ENCODE peak calls at places on chromosome 7, in seven cellular contexts. C is colonic mucosa, G is MM.1S, J is GM23248, T is mesendoderm, D is SK-N-SH, N is IMR-90. U is an unnamed sample. For H3K27me3 and H3K4me1, the result is how much of the 10 kb centered on the place peaks cover.

GRCh38 chr7:112009081-112009480 is 197.1 kb downstream of the DOCK4 start:
- DNase-seq in N (peak), J (peak), C (no peak), G (peak), D (no peak), T (no peak), U (no peak)

GRCh38 chr7:139595806-139596205 is 72.3 kb downstream of the CLEC2L start:
- DNase-seq in G (no peak), J (peak), D (no peak), N (no peak), T (no peak), C (no peak), U (no peak)

GRCh38 chr7:12683678-12684077 is 3.8 kb upstream of the ARL4A start:
- DNase-seq in G (no peak), T (no peak), J (peak), D (peak), C (no peak), N (peak), U (no peak)

GRCh38 chr7:142168746-142169145 is 57.2 kb downstream of the MGAM2 start:
- DNase-seq in G (peak), D (no peak), T (no peak), N (no peak), J (peak), C (no peak), U (no peak)

GRCh38 chr7:68943786-68944185 is 654.5 kb upstream of the AUTS2 start:
- DNase-seq in N (no peak), J (no peak), T (no peak), D (no peak), G (no peak), C (no peak), U (no peak)

GRCh38 chr7:112898432-112899290 is 108.5 kb upstream of the TMEM168 start:
- DNase-seq in N (peak), T (peak), C (peak), D (peak), J (peak), G (peak), U (peak)

GRCh38 chr7:31788891-31789680 is 102.1 kb downstream of the PPP1R17 start:
- DNase-seq in J (peak), T (no peak), D (no peak), G (no peak), C (no peak), N (peak), U (no peak)

GRCh38 chr7:20172736-20173334 is 44.3 kb downstream of the MACC1 start:
- DNase-seq in C (peak), D (peak), T (peak), N (peak), G (peak), J (peak), U (no peak)

GRCh38 chr7:6675807-6676405 is 30.8 kb downstream of the ZNF12 start:
- DNase-seq in D (no peak), J (no peak), C (no peak), T (no peak), G (no peak), N (no peak), U (no peak)

GRCh38 chr7:132290021-132290420 is 286.2 kb downstream of the PLXNA4 start:
- DNase-seq in C (no peak), G (no peak), N (no peak), D (peak), J (no peak), T (no peak), U (no peak)

GRCh38 chr7:46900312-46901263 is 681.3 kb downstream of the TNS3 start:
- DNase-seq in T (no peak), J (peak), N (peak), G (no peak), C (no peak), D (peak), U (no peak)

GRCh38 chr7:94384315-94384714 is 10.4 kb upstream of the COL1A2 start:
- DNase-seq in T (no peak), C (no peak), J (no peak), N (no peak), D (no peak), G (no peak), U (no peak)

GRCh38 chr7:82235710-82236109 is 207.9 kb downstream of the CACNA2D1 start:
- DNase-seq in J (peak), N (peak), D (no peak), G (no peak), C (no peak), T (no peak), U (no peak)

GRCh38 chr7:100435401-100436304 is 644 bp downstream of the PPP1R35 start:
- DNase-seq in N (no peak), J (peak), D (peak), C (peak), T (peak), G (peak), U (no peak)

GRCh38 chr7:151389768-151390593 is 19.9 kb downstream of the WDR86 start:
- DNase-seq in J (no peak), C (no peak), D (no peak), T (no peak), N (no peak), G (no peak), U (no peak)

GRCh38 chr7:39603931-39604330 is 19.4 kb upstream of the RALA start:
- DNase-seq in D (no peak), T (no peak), J (no peak), C (no peak), N (no peak), G (no peak), U (no peak)

GRCh38 chr7:40757097-40757496 is 622.3 kb downstream of the SUGCT start:
- DNase-seq in T (peak), C (no peak), D (no peak), G (no peak), J (no peak), N (no peak), U (no peak)

GRCh38 chr7:74027124-74027682 is 770 bp upstream of the ELN start:
- DNase-seq in J (no peak), N (no peak), C (no peak), T (no peak), G (no peak), D (peak), U (no peak)

GRCh38 chr7:27251136-27251512 is 8.5 kb downstream of the EVX1 start:
- DNase-seq in D (no peak), N (no peak), G (no peak), J (no peak), C (no peak), T (peak), U (no peak)
- H3K27me3 ChIP-seq in D (half or more), N (half or more), G (under half), J (half or more), C (half or more), T (under half), U (half or more)

GRCh38 chr7:55550838-55551537 is 21.3 kb downstream of the VOPP1 start:
- DNase-seq in G (no peak), D (no peak), J (no peak), T (no peak), C (no peak), N (no peak), U (no peak)
- H3K4me1 ChIP-seq in G (half or more), D (under half), J (under half), T (under half), C (half or more), N (under half), U (half or more)

GRCh38 chr7:129612112-129613015 is 844 bp downstream of the NRF1 start:
- DNase-seq in C (peak), T (peak), G (peak), D (peak), N (peak), J (peak), U (no peak)

GRCh38 chr7:129610709-129611245 is 743 bp upstream of the NRF1 start:
- DNase-seq in N (no peak), G (peak), T (peak), D (peak), C (peak), J (peak), U (no peak)

GRCh38 chr7:129611246-129612111 is at the start of gene NRF1:
- DNase-seq in J (peak), G (peak), N (peak), C (peak), T (peak), D (peak), U (no peak)

GRCh38 chr7:129615018-129615417 is 3.5 kb downstream of the NRF1 start:
- DNase-seq in N (peak), J (peak), G (peak), T (no peak), D (no peak), C (no peak), U (no peak)

GRCh38 chr7:129613016-129613337 is 1.5 kb downstream of the NRF1 start:
- DNase-seq in G (no peak), J (no peak), C (no peak), D (no peak), N (no peak), T (no peak), U (no peak)
- H3K9ac ChIP-seq in G (peak), J (peak), C (peak), D (peak), N (peak), T (peak), U (peak)

DNA sequence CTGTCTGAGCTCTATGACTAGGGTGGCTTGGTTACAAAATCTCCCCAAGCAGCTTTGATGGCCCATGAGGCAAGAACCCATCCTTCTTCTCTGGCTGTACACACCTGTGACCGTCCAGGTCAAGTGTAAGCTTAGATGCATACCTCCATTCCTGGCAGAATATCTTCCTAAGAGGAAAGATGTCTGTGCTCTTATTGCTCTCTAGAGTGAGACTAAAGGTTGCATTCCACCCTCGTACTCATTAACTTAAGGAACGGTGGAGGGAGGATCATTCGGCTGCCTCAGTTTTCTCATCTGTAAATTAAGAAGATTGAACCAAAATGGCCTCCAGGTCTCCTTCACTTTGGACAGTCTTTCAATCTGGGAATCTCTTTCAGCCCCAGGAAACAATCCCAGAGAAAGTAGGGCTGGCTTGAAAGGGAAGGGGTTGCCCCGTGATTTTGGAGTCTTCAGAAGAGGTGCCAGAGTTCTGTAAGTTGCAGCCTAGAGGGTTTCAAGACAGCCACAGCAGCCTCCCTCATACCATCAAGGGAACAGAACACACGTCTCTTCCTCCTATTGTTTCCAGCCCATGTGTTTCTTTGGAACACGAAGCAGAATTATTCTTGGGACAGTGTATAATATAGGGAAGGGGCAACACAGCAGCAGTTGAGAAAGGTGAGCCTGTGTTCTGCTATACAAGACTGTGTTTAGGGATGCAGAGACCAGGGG is 5.4 kb downstream of the HOXA4 start:
- DNase-seq in N (no peak), C (peak), D (no peak), G (no peak), T (no peak), J (no peak), U (no peak)
- H3K27me3 ChIP-seq in N (under half), C (under half), D (half or more), G (under half), T (half or more), J (under half), U (under half)

GRCh38 chr7:42071372-42072261 is 165.4 kb downstream of the GLI3 start:
- DNase-seq in T (peak), C (no peak), D (no peak), J (peak), N (peak), G (no peak), U (peak)
- H3K4me1 ChIP-seq in T (under half), C (under half), D (under half), J (under half), N (under half), G (under half), U (under half)

GRCh38 chr7:128129224-128129864 is 98.1 kb upstream of the LRRC4 start:
- DNase-seq in C (no peak), J (no peak), N (no peak), G (no peak), D (no peak), T (no peak), U (no peak)

GRCh38 chr7:128131701-128132100 is 100.5 kb upstream of the LRRC4 start:
- DNase-seq in G (no peak), J (no peak), D (no peak), T (no peak), N (no peak), C (no peak), U (no peak)

GRCh38 chr7:128131115-128131514 is 99.9 kb upstream of the LRRC4 start:
- DNase-seq in J (no peak), G (no peak), T (no peak), C (no peak), N (no peak), D (no peak), U (no peak)

GRCh38 chr7:128135275-128136214 is 104.3 kb upstream of the LRRC4 start:
- DNase-seq in J (peak), C (peak), N (peak), D (peak), T (peak), G (peak), U (no peak)

GRCh38 chr7:128132426-128133069 is 101.3 kb upstream of the LRRC4 start:
- DNase-seq in D (no peak), N (no peak), C (no peak), G (no peak), T (no peak), J (no peak), U (no peak)
- H3K9ac ChIP-seq in D (no peak), N (no peak), C (no peak), G (no peak), T (no peak), J (no peak), U (no peak)

DNA sequence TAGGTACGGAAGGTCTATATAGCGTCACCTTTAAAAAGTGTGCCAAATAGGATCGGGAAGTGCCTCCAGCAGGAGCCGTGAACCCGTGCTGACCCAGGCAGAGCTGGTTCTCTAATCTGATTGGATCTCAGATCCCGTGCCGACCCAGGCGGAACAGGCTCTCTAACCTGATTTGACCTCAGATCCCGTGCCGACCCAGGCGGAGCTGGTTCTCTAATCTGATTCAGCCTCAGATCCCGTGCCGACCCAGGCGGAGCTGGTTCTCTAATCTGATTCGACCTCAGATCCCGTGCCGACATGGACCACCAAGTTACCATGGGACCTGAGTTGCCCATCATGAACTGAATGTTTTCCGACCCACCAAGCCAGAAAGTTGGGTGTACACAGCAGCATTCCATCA is 463.9 kb downstream of the PTPRN2 start:
- DNase-seq in C (no peak), T (no peak), J (no peak), D (no peak), N (no peak), G (no peak), U (no peak)
- H3K27me3 ChIP-seq in C (under half), T (under half), J (under half), D (under half), N (under half), G (half or more), U (under half)

GRCh38 chr7:35817181-35817580 is 16.3 kb downstream of the SEPTIN7 start:
- DNase-seq in T (no peak), D (no peak), C (no peak), G (no peak), N (no peak), J (no peak), U (no peak)
- H3K4me1 ChIP-seq in T (under half), D (under half), C (under half), G (under half), N (under half), J (under half), U (under half)

DNA sequence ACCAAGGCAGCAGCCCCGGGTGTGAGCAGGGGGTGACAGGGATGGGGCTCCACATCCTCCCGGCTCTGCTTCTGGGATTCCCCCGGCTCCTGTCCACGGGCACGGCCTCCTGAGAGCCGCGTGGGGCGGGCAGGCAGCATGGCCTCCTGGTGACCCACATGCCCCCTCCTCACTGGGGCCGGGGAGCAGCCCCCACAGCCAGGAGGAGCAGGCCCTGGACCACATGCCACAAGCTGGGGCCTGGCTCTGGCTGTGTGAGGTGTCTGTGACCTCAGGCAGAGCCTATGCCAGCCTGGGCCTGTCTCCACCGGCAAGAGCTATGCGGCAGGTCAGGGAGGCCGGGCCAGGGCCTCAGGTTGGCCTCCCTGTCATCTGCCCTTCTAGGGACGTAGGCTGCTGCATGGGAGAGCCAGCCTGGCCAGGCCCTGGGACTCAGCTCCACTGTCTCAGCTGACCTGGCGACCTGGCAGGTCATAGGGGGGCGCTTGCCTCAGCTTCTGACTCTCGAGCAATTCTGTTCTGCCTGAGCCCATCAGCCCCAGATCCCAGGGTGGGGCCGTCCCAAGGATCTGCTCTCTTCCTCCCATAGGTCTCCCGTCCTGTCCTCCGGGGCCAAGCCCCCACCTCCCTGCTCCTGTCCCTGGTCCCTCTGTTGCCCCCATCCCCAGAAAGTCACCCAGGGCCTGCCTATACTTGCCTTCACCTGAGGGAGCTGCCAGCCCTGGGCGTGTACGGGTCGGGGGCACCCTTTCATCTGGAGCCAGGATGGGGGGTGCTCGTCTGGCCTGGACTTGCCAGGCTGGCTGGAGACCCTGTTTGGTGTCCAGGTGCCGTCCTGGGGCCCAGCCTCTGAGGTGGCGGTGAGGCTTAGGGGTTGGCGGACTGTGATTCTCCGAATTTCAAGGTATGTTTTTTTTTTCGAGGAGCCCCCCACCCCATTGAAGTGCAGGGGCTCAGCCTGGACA is 3.9 kb upstream of the TMEM184A start:
- DNase-seq in N (no peak), C (no peak), J (no peak), T (no peak), D (peak), G (no peak), U (no peak)
- H3K9ac ChIP-seq in N (no peak), C (no peak), J (no peak), T (no peak), D (no peak), G (no peak), U (peak)